ENCODE peak calls at places on chromosomes 11 and 22, in five cellular contexts. L, F, S, K and I are unnamed samples.

GRCh38 chr11:85759915-85760314 is 51.0 kb downstream of the SYTL2 start:
- DNase-seq in L (no peak), F (no peak), S (no peak), K (no peak), I (no peak)

GRCh38 chr22:42396621-42397331 is 35.4 kb downstream of the NFAM1 start:
- DNase-seq in L (peak; percentile 60), F (no peak), S (no peak), K (peak; percentile 50), I (no peak)

GRCh38 chr11:115201121-115201792 is 303.0 kb downstream of the CADM1 start:
- DNase-seq in L (no peak), F (no peak), S (no peak), K (no peak), I (no peak)

GRCh38 chr11:113904379-113905101 is at the start of gene HTR3B:
- DNase-seq in L (no peak), F (no peak), S (no peak), K (no peak), I (no peak)

GRCh38 chr11:44398266-44399045 is 88.5 kb upstream of the ALX4 start:
- DNase-seq in L (peak; percentile 89), F (no peak), S (no peak), K (no peak), I (no peak)

GRCh38 chr11:129853508-129854228 is 38.0 kb downstream of the TMEM45B start:
- DNase-seq in L (peak; percentile 95), F (peak; percentile 70), S (peak; percentile 93), K (peak; percentile 84), I (peak; percentile 55)

GRCh38 chr11:1153105-1153950 is 4.4 kb upstream of the MUC5AC start:
- DNase-seq in L (no peak), F (no peak), S (peak; percentile 42), K (peak; percentile 58), I (no peak)

GRCh38 chr11:111829185-111829968 is 42.0 kb downstream of the ALG9 start:
- DNase-seq in L (no peak), F (no peak), S (no peak), K (no peak), I (no peak)

GRCh38 chr22:24429411-24430365 is 2.3 kb downstream of the ADORA2A start:
- DNase-seq in L (peak; percentile 92), F (no peak), S (no peak), K (peak; percentile 86), I (peak; percentile 36)

GRCh38 chr11:15118431-15118830 is 3.7 kb downstream of the INSC start:
- DNase-seq in L (no peak), F (no peak), S (no peak), K (no peak), I (no peak)

GRCh38 chr11:123238297-123238696 is 43.2 kb upstream of the CLMP start:
- DNase-seq in L (peak; percentile 37), F (no peak), S (no peak), K (no peak), I (no peak)

GRCh38 chr11:75627879-75628668 is 40.8 kb downstream of the MAP6 start:
- DNase-seq in L (no peak), F (no peak), S (no peak), K (no peak), I (no peak)

GRCh38 chr11:118519549-118519948 is 7.7 kb upstream of the TTC36 start:
- DNase-seq in L (no peak), F (no peak), S (no peak), K (no peak), I (no peak)

GRCh38 chr11:12130180-12130980 is 20.0 kb downstream of the MICAL2 start:
- DNase-seq in L (no peak), F (no peak), S (no peak), K (no peak), I (no peak)

GRCh38 chr11:124086447-124086846 is 28.8 kb upstream of the VWA5A start:
- DNase-seq in L (no peak), F (no peak), S (no peak), K (no peak), I (no peak)

GRCh38 chr22:37647317-37647716 is 7.8 kb downstream of the SH3BP1 start:
- DNase-seq in L (no peak), F (no peak), S (no peak), K (no peak), I (no peak)

GRCh38 chr22:37639771-37640590 is 512 bp downstream of the SH3BP1 start:
- DNase-seq in L (no peak), F (no peak), S (no peak), K (peak; percentile 56), I (no peak)

GRCh38 chr22:37641251-37641949 is 1.9 kb downstream of the SH3BP1 start:
- DNase-seq in L (no peak), F (no peak), S (no peak), K (peak; percentile 70), I (no peak)

GRCh38 chr22:37640591-37641250 is 1.3 kb downstream of the SH3BP1 start:
- DNase-seq in L (no peak), F (no peak), S (no peak), K (peak; percentile 64), I (no peak)

DNA sequence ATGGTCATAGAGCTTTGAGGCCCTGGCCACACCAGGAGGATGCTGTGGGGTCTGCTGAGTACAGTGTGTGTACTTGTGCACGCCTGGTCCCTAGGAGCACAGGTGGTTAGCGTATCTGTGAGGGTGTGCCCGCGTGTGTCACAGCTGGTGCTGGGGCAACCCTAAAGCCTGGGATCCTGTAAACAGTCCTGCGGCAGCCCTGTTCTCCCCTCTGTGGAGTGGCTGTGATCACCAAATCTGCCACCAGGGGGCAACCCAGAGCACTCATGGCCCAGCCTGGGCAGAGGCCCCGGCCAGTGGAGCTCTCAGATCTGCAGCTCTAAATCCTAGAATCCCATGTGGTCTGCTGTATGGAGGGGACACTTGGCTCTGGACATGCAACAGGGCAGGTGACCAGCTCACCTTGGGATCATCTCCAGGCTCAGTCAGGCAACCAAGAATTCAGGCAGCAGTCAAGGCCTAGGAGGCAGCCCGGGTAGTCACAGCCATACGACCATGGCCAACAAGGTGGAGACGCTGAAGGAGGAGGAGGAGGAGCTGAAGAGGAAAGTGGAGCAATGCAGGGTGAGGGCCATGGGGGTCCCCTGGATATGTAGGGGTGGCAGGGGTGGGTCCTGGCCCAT is 3.9 kb downstream of the SH3BP1 start:
- DNase-seq in L (peak; percentile 87), F (peak; percentile 80), S (peak; percentile 89), K (peak; percentile 93), I (peak; percentile 76)
- H3K4me1 ChIP-seq in L (peaks cover 7% of the 10 kb centered on the region), F (peaks cover 39% of the 10 kb centered on the region), S (peaks cover 8% of the 10 kb centered on the region), K (peaks cover 5% of the 10 kb centered on the region), I (peaks cover 51% of the 10 kb centered on the region)

GRCh38 chr11:65448074-65448417 is 25.4 kb downstream of the NEAT1 start:
- DNase-seq in L (no peak), F (no peak), S (no peak), K (no peak), I (no peak)

GRCh38 chr11:65446446-65447277 is 24.1 kb downstream of the NEAT1 start:
- DNase-seq in L (peak; percentile 74), F (no peak), S (no peak), K (no peak), I (no peak)

GRCh38 chr11:65444314-65445051 is 21.9 kb downstream of the NEAT1 start:
- DNase-seq in L (peak; percentile 58), F (no peak), S (no peak), K (no peak), I (no peak)

GRCh38 chr11:65445101-65445603 is 22.6 kb downstream of the NEAT1 start:
- DNase-seq in L (peak; percentile 67), F (no peak), S (no peak), K (no peak), I (no peak)

GRCh38 chr11:65445604-65446445 is 23.2 kb downstream of the NEAT1 start:
- DNase-seq in L (peak; percentile 70), F (no peak), S (no peak), K (no peak), I (no peak)
- H3K27ac ChIP-seq in L (peak overlapping the region; percentile 100), F (no peak overlapping the region), S (peak overlapping the region; percentile 81), K (no peak overlapping the region), I (no peak overlapping the region)

GRCh38 chr22:47553436-47553835 is 791.0 kb downstream of the TBC1D22A start:
- DNase-seq in L (peak; percentile 20), F (no peak), S (no peak), K (no peak), I (no peak)
- H3K9me3 ChIP-seq in L (no peaks in the 10 kb centered on the region), F (no peaks in the 10 kb centered on the region), S (no peaks in the 10 kb centered on the region), K (no peaks in the 10 kb centered on the region), I (no peaks in the 10 kb centered on the region)

DNA sequence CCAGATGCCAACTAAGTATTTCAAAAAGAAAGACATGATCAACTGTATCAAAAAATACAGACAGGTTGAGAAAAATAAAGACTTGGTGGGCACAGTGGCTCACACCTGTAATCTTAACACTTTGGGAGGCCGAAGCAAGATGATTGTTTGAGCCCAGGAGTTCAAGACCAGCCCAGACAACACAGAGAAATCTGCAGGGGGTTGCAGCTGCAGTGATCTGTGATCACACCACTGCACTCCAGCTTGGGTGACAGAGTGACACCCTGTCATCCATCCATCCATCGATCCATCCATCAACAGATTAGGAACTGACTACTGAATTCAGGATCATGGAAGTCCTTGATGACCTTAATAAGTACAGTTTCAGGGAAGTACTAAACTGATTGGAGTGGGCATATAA is 65.0 kb upstream of the RPS13 start:
- DNase-seq in L (no peak), F (no peak), S (no peak), K (no peak), I (no peak)
- H3K4me1 ChIP-seq in L (no peaks in the 10 kb centered on the region), F (no peaks in the 10 kb centered on the region), S (no peaks in the 10 kb centered on the region), K (no peaks in the 10 kb centered on the region), I (no peaks in the 10 kb centered on the region)